ENCODE peak calls at places on chromosomes 2 and 18, in seven cellular contexts. P, G, D, F, C, Y and A are unnamed samples.

GRCh38 chr18:79847606-79848293 is 50.0 kb downstream of the KCNG2 start:
- DNase-seq in G (no peak), Y (no peak), C (peak; percentile 26), F (no peak), D (no peak), P (no peak), A (no peak)

GRCh38 chr18:62436636-62437519 is 85.9 kb upstream of the ZCCHC2 start:
- DNase-seq in F (no peak), D (no peak), C (peak; percentile 63), Y (peak; percentile 91), G (no peak), P (no peak), A (peak; percentile 71)

GRCh38 chr2:189210250-189211075 is 30.9 kb upstream of the COL5A2 start:
- DNase-seq in P (peak; percentile 96), C (no peak), F (no peak), D (peak; percentile 75), G (peak; percentile 94), Y (peak; percentile 40), A (peak; percentile 33)

GRCh38 chr2:85501244-85501643 is 37.7 kb upstream of the MAT2A start:
- DNase-seq in G (no peak), F (no peak), P (no peak), D (no peak), C (no peak), Y (no peak), A (no peak)

GRCh38 chr18:3652380-3653262 is 202.6 kb downstream of the TGIF1 start:
- DNase-seq in P (peak; percentile 97), G (peak; percentile 63), F (no peak), Y (peak; percentile 27), D (peak; percentile 79), C (peak; percentile 49), A (peak; percentile 70)

GRCh38 chr2:161353543-161353942 is 45.3 kb downstream of the PSMD14 start:
- DNase-seq in G (no peak), P (no peak), D (no peak), Y (no peak), C (no peak), F (no peak), A (no peak)

GRCh38 chr2:200382883-200383282 is 76.4 kb downstream of the SPATS2L start:
- DNase-seq in G (no peak), Y (no peak), P (no peak), C (no peak), D (no peak), F (no peak), A (no peak)

GRCh38 chr2:157874278-157874825 is 1.8 kb downstream of the ACVR1 start:
- DNase-seq in G (no peak), C (peak; percentile 36), Y (peak; percentile 53), F (no peak), P (no peak), D (no peak), A (no peak)

GRCh38 chr2:73852020-73852419 is 23.3 kb downstream of the STAMBP start:
- DNase-seq in D (no peak), F (no peak), C (no peak), Y (no peak), P (peak; percentile 46), G (peak; percentile 34), A (no peak)

GRCh38 chr2:85064927-85065630 is 68.1 kb upstream of the TCF7L1 start:
- DNase-seq in F (no peak), C (no peak), D (no peak), Y (no peak), P (no peak), G (no peak), A (no peak)

GRCh38 chr2:184199274-184199673 is 399.1 kb upstream of the ZNF804A start:
- DNase-seq in C (no peak), G (no peak), Y (no peak), D (no peak), F (no peak), P (no peak), A (no peak)

GRCh38 chr2:102315850-102316370 is 4.5 kb downstream of the IL1RL1 start:
- DNase-seq in Y (no peak), D (no peak), F (no peak), G (no peak), C (no peak), P (no peak), A (no peak)

GRCh38 chr18:77012751-77013550 is 119.6 kb downstream of the MBP start:
- DNase-seq in C (no peak), D (no peak), F (no peak), Y (no peak), G (no peak), P (no peak), A (no peak)

GRCh38 chr2:46615555-46616487 is 136.5 kb downstream of the TMEM247 start:
- DNase-seq in C (no peak), P (no peak), G (no peak), Y (no peak), F (peak; percentile 1), D (no peak), A (peak; percentile 16)

GRCh38 chr2:169193624-169194023 is 124.3 kb downstream of the DHRS9 start:
- DNase-seq in F (no peak), D (no peak), P (no peak), C (no peak), Y (no peak), G (no peak), A (no peak)

GRCh38 chr2:204560902-204561301 is 15.6 kb downstream of the PARD3B start:
- DNase-seq in Y (no peak), D (no peak), C (no peak), F (no peak), G (no peak), P (no peak), A (no peak)

GRCh38 chr2:58203018-58203417 is 38.1 kb downstream of the FANCL start:
- DNase-seq in D (no peak), C (no peak), Y (no peak), G (no peak), P (no peak), F (no peak), A (no peak)

GRCh38 chr2:175111200-175111657 is 56.8 kb downstream of the ATF2 start:
- DNase-seq in G (peak; percentile 11), D (no peak), Y (no peak), P (peak; percentile 26), C (no peak), F (no peak), A (no peak)

GRCh38 chr2:176177580-176178270 is 10.7 kb upstream of the HOXD1 start:
- DNase-seq in G (no peak), D (no peak), P (peak; percentile 57), C (no peak), F (no peak), Y (no peak), A (no peak)

GRCh38 chr2:219506153-219506801 is 7.6 kb downstream of the GMPPA start:
- DNase-seq in P (no peak), G (no peak), Y (no peak), D (no peak), F (no peak), C (no peak), A (no peak)
- H3K4me3 ChIP-seq in P (no peak overlapping the region), G (no peak overlapping the region), Y (no peak overlapping the region), D (no peak overlapping the region), F (no peak overlapping the region), C (no peak overlapping the region), A (no peak overlapping the region)

GRCh38 chr2:219058541-219059374 is 2.0 kb downstream of the IHH start:
- DNase-seq in C (no peak), F (no peak), Y (peak; percentile 49), P (no peak), D (no peak), G (no peak), A (peak; percentile 82)

GRCh38 chr2:219059375-219059724 is 1.4 kb downstream of the IHH start:
- DNase-seq in P (no peak), C (no peak), F (no peak), G (no peak), D (no peak), Y (no peak), A (no peak)

GRCh38 chr2:219057709-219058540 is 2.8 kb downstream of the IHH start:
- DNase-seq in P (peak; percentile 41), Y (peak; percentile 76), C (peak; percentile 80), D (no peak), G (no peak), F (peak; percentile 66), A (peak; percentile 86)

GRCh38 chr2:219060821-219061791 is at the start of gene IHH:
- DNase-seq in F (no peak), D (no peak), C (no peak), Y (no peak), P (no peak), G (no peak), A (peak; percentile 90)

DNA sequence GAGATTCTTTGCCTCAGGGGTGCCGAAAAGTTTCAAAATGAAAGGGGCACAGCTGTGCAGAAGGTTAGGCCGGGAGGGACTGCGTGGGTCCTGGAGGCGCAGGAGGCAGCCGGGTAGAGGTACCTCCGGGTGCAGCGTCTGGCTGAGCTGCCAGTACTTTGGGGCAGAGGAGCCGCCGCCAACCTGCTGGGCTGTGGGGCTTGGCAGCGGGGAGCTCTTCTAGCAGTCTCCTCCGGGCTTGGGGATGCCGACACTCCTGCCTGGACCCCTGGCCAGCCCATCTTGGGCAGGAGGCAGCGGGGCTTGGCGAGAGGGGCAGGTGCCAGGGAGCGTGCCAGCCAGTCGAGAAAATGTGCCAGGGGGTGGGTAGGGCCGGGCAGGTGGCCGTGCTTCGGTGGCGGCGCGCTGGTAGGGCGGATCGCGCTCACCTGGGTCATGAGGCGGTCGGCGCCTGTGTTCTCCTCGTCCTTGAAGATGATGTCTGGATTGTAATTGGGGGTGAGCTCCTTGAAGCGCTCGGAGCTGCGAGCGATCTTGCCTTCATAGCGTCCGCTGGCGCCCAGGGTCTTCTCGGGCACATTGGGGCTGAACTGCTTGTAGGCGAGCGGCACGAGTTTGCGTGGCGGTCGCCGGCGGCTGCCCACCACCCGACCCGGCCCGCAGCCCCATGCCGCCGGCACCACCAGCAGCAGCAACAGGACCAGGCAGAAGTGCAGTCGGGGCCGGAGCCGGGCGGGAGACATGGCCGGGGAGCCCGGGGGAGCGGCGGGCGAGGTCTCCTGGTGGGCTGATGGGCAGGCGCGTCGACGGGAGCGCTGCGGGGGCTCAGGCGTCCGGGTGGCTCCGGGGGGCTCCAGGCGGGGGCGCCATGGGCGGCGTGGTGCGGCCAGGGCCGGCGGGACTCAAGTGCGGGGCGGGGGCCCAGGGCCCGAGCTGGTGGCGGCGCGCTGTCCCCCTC is 717 bp downstream of the IHH start:
- DNase-seq in D (no peak), Y (no peak), C (no peak), F (no peak), G (no peak), P (no peak), A (peak; percentile 37)
- H3K4me3 ChIP-seq in D (no peak overlapping the region), Y (no peak overlapping the region), C (no peak overlapping the region), F (no peak overlapping the region), G (no peak overlapping the region), P (no peak overlapping the region), A (peak overlapping the region; percentile 56)

DNA sequence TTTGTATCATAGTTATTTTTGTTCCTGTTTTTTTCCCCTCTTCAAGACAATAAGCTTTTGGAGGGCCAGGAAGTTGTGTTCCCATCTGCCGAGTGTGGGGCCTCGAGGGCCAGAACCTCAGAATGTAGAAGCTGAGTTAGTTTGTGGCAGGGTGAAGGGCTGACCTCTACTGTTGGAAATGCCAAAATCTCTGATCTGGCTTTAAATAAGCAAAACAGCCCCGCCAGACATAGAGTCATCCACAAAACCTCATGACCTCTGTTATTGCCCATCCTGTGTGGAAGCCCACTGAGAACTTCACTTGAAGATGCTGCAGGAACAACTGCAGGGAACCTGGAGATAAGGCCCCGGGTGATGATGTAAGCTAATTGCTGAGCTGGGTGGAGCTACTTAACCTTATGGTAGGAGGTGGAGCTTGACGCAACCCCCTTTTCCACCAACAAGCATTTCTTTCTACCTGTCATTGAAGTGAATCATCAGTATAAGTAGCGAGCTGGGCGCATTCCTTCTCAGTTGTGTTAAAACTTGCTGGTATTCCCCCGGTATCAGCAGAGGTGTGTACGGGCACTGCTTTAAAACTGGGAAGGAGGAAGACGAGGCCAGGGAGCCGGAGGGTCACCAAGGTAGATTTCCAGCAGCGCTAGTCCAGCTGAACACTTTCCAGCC is 177.2 kb downstream of the NEDD4L start:
- DNase-seq in G (no peak), D (peak; percentile 92), C (no peak), Y (no peak), P (peak; percentile 90), F (no peak), A (peak; percentile 81)
- H3K4me3 ChIP-seq in G (no peak overlapping the region), D (peak overlapping the region; percentile 53), C (no peak overlapping the region), Y (no peak overlapping the region), P (peak overlapping the region; percentile 42), F (no peak overlapping the region), A (peak overlapping the region; percentile 26)

GRCh38 chr18:22741318-22741717 is 191.8 kb upstream of the RBBP8 start:
- DNase-seq in Y (no peak), C (no peak), G (no peak), D (no peak), P (no peak), F (no peak), A (no peak)
- H3K4me3 ChIP-seq in Y (no peak overlapping the region), C (no peak overlapping the region), G (no peak overlapping the region), D (no peak overlapping the region), P (no peak overlapping the region), F (no peak overlapping the region), A (no peak overlapping the region)